ENCODE peak calls at places on chromosomes 12 and 14, in five cellular contexts. Z is lung; L is frontal cortex; V is activated T-helper 1 cell treated with anti-CD3 and anti-CD28 coated beads, Interleukin-2, amount 50 U/mL, for 16 hours; Y is cardiac muscle cell. H is an unnamed sample.

GRCh38 chr12:66514581-66514980 is 164.3 kb downstream of the GRIP1 start:
- DNase-seq in Z (no peak), L (no peak), V (no peak), Y (peak), H (no peak)

GRCh38 chr12:122865268-122866231 is 30.3 kb downstream of the HIP1R start:
- DNase-seq in Z (no peak), L (peak), V (no peak), Y (no peak), H (no peak)

GRCh38 chr12:53714004-53714403 is 13.2 kb downstream of the CALCOCO1 start:
- DNase-seq in Z (no peak), L (no peak), V (no peak), Y (no peak), H (no peak)

GRCh38 chr14:93048843-93049242 is 66.9 kb downstream of the ITPK1 start:
- DNase-seq in Z (no peak), L (no peak), V (no peak), Y (no peak), H (no peak)

GRCh38 chr14:103156733-103157411 is 33.6 kb downstream of the TNFAIP2 start:
- DNase-seq in Z (no peak), L (no peak), V (no peak), Y (no peak), H (no peak)

GRCh38 chr14:60161176-60162107 is 3.8 kb downstream of the DHRS7 start:
- DNase-seq in Z (no peak), L (no peak), V (no peak), Y (peak), H (peak)

GRCh38 chr14:35534130-35534883 is at the start of gene INSM2:
- DNase-seq in Z (no peak), L (peak), V (no peak), Y (no peak), H (no peak)

GRCh38 chr14:69261761-69262331 is 1.9 kb downstream of the GALNT16 start:
- DNase-seq in Z (no peak), L (peak), V (no peak), Y (no peak), H (no peak)

GRCh38 chr12:64687816-64688599 is 71.2 kb downstream of the GNS start:
- DNase-seq in Z (no peak), L (no peak), V (no peak), Y (no peak), H (no peak)

GRCh38 chr14:78153069-78153351 is 17.2 kb upstream of the NRXN3 start:
- DNase-seq in Z (no peak), L (no peak), V (no peak), Y (peak), H (peak)

GRCh38 chr12:109273354-109273753 is 35.7 kb downstream of the FOXN4 start:
- DNase-seq in Z (no peak), L (no peak), V (no peak), Y (no peak), H (no peak)

GRCh38 chr12:41510470-41510869 is 322.4 kb downstream of the PDZRN4 start:
- DNase-seq in Z (no peak), L (no peak), V (no peak), Y (no peak), H (no peak)

GRCh38 chr12:62955678-62956077 is 20.7 kb upstream of the PPM1H start:
- DNase-seq in Z (no peak), L (no peak), V (no peak), Y (no peak), H (no peak)

GRCh38 chr12:112762753-112763152 is 28.8 kb upstream of the RPH3A start:
- DNase-seq in Z (no peak), L (no peak), V (no peak), Y (no peak), H (no peak)

GRCh38 chr14:24366664-24367505 is 1.1 kb upstream of the NFATC4 start:
- DNase-seq in Z (peak), L (peak), V (no peak), Y (peak), H (peak)

GRCh38 chr12:128848371-128848770 is 4.9 kb upstream of the GLT1D1 start:
- DNase-seq in Z (no peak), L (no peak), V (no peak), Y (no peak), H (no peak)

GRCh38 chr14:96532632-96533031 is 30.4 kb downstream of the PAPOLA start:
- DNase-seq in Z (no peak), L (no peak), V (no peak), Y (no peak), H (no peak)

GRCh38 chr12:64451687-64452558 is at the start of gene TBK1:
- DNase-seq in Z (peak), L (peak), V (peak), Y (peak), H (peak)

GRCh38 chr14:98408713-98409112 is 863.3 kb downstream of the BCL11B start:
- DNase-seq in Z (no peak), L (no peak), V (no peak), Y (no peak), H (no peak)

GRCh38 chr12:49567611-49568441 is at the start of gene MCRS1:
- DNase-seq in Z (peak), L (peak), V (peak), Y (peak), H (peak)

GRCh38 chr12:89280833-89281533 is 71.3 kb downstream of the DUSP6 start:
- DNase-seq in Z (no peak), L (no peak), V (no peak), Y (peak), H (no peak)

GRCh38 chr14:22977684-22978486 is 4.5 kb downstream of the AJUBA start:
- DNase-seq in Z (peak), L (no peak), V (no peak), Y (peak), H (no peak)

GRCh38 chr14:85531594-85532391 is 1.8 kb downstream of the FLRT2 start:
- DNase-seq in Z (peak), L (peak), V (no peak), Y (peak), H (no peak)

GRCh38 chr12:88628856-88629509 is 48.7 kb upstream of the KITLG start:
- DNase-seq in Z (no peak), L (no peak), V (no peak), Y (no peak), H (no peak)

GRCh38 chr12:103580026-103580425 is 7.0 kb upstream of the STAB2 start:
- DNase-seq in Z (no peak), L (no peak), V (no peak), Y (no peak), H (no peak)

GRCh38 chr12:130537051-130537450 is 179.0 kb downstream of the RIMBP2 start:
- DNase-seq in Z (no peak), L (no peak), V (no peak), Y (no peak), H (no peak)

GRCh38 chr14:35632276-35633071 is 98.5 kb downstream of the INSM2 start:
- DNase-seq in Z (no peak), L (no peak), V (no peak), Y (peak), H (peak)

GRCh38 chr12:132354982-132355680 is 25.7 kb upstream of the GALNT9 start:
- DNase-seq in Z (no peak), L (no peak), V (no peak), Y (no peak), H (no peak)

GRCh38 chr14:64971890-64972785 is at the start of gene RAB15:
- DNase-seq in Z (no peak), L (peak), V (peak), Y (peak), H (no peak)

GRCh38 chr14:67311868-67312267 is 47.7 kb downstream of the ATP6V1D start:
- DNase-seq in Z (no peak), L (no peak), V (no peak), Y (no peak), H (no peak)